ENCODE peak calls at places on chromosomes 5 and 9, in five cellular contexts. One of them, this sample, is unnamed.

GRCh38 chr5:96565843-96566242 is 96.3 kb upstream of the CAST start:
- DNase-seq in fibroblast of pulmonary artery: peak; percentile 83
- DNase-seq in adipocyte: peak; percentile 80
- DNase-seq in activated naive CD4-positive, alpha-beta T cell treated with anti-CD3 and anti-CD28 coated beads, Interleukin-2, amount 10 ng/mL, durations not matched to agents 7 days and 5 days: no peak
- DNase-seq in HEK293T: no peak
- DNase-seq in this sample: peak; percentile 13

GRCh38 chr5:125552486-125552885 is 806.0 kb upstream of the ZNF608 start:
- DNase-seq in fibroblast of pulmonary artery: no peak
- DNase-seq in adipocyte: no peak
- DNase-seq in HEK293T: no peak
- DNase-seq in activated naive CD4-positive, alpha-beta T cell treated with anti-CD3 and anti-CD28 coated beads, Interleukin-2, amount 10 ng/mL, durations not matched to agents 7 days and 5 days: no peak
- DNase-seq in this sample: no peak

GRCh38 chr5:115124741-115125140 is 45.0 kb downstream of the TRIM36 start:
- DNase-seq in fibroblast of pulmonary artery: no peak
- DNase-seq in activated naive CD4-positive, alpha-beta T cell treated with anti-CD3 and anti-CD28 coated beads, Interleukin-2, amount 10 ng/mL, durations not matched to agents 7 days and 5 days: no peak
- DNase-seq in HEK293T: no peak
- DNase-seq in adipocyte: no peak
- DNase-seq in this sample: no peak

GRCh38 chr5:135569755-135570452 is 8.9 kb downstream of the CXCL14 start:
- DNase-seq in activated naive CD4-positive, alpha-beta T cell treated with anti-CD3 and anti-CD28 coated beads, Interleukin-2, amount 10 ng/mL, durations not matched to agents 7 days and 5 days: no peak
- DNase-seq in HEK293T: peak; percentile 72
- DNase-seq in adipocyte: peak; percentile 32
- DNase-seq in fibroblast of pulmonary artery: peak; percentile 49
- DNase-seq in this sample: peak; percentile 64

GRCh38 chr5:103234239-103234975 is 24.2 kb upstream of the MACIR start:
- DNase-seq in HEK293T: no peak
- DNase-seq in adipocyte: peak; percentile 43
- DNase-seq in activated naive CD4-positive, alpha-beta T cell treated with anti-CD3 and anti-CD28 coated beads, Interleukin-2, amount 10 ng/mL, durations not matched to agents 7 days and 5 days: no peak
- DNase-seq in fibroblast of pulmonary artery: peak; percentile 62
- DNase-seq in this sample: no peak

GRCh38 chr9:69946800-69947437 is 96.7 kb upstream of the MAMDC2 start:
- DNase-seq in HEK293T: no peak
- DNase-seq in fibroblast of pulmonary artery: peak; percentile 91
- DNase-seq in activated naive CD4-positive, alpha-beta T cell treated with anti-CD3 and anti-CD28 coated beads, Interleukin-2, amount 10 ng/mL, durations not matched to agents 7 days and 5 days: no peak
- DNase-seq in adipocyte: peak; percentile 88
- DNase-seq in this sample: no peak

GRCh38 chr5:109830955-109831502 is 141.3 kb downstream of the MAN2A1 start:
- DNase-seq in fibroblast of pulmonary artery: no peak
- DNase-seq in activated naive CD4-positive, alpha-beta T cell treated with anti-CD3 and anti-CD28 coated beads, Interleukin-2, amount 10 ng/mL, durations not matched to agents 7 days and 5 days: no peak
- DNase-seq in HEK293T: no peak
- DNase-seq in adipocyte: no peak
- DNase-seq in this sample: no peak

GRCh38 chr9:100443781-100444768 is 17.1 kb downstream of the MSANTD3 start:
- DNase-seq in activated naive CD4-positive, alpha-beta T cell treated with anti-CD3 and anti-CD28 coated beads, Interleukin-2, amount 10 ng/mL, durations not matched to agents 7 days and 5 days: no peak
- DNase-seq in fibroblast of pulmonary artery: peak; percentile 45
- DNase-seq in adipocyte: peak; percentile 42
- DNase-seq in HEK293T: no peak
- DNase-seq in this sample: no peak

GRCh38 chr9:137556069-137556838 is 4.6 kb downstream of the MRPL41 start:
- DNase-seq in activated naive CD4-positive, alpha-beta T cell treated with anti-CD3 and anti-CD28 coated beads, Interleukin-2, amount 10 ng/mL, durations not matched to agents 7 days and 5 days: no peak
- DNase-seq in fibroblast of pulmonary artery: peak; percentile 15
- DNase-seq in adipocyte: no peak
- DNase-seq in HEK293T: no peak
- DNase-seq in this sample: no peak

GRCh38 chr5:98786178-98786853 is 12.9 kb downstream of the RGMB start:
- DNase-seq in HEK293T: no peak
- DNase-seq in fibroblast of pulmonary artery: peak; percentile 36
- DNase-seq in activated naive CD4-positive, alpha-beta T cell treated with anti-CD3 and anti-CD28 coated beads, Interleukin-2, amount 10 ng/mL, durations not matched to agents 7 days and 5 days: no peak
- DNase-seq in adipocyte: peak; percentile 71
- DNase-seq in this sample: no peak

GRCh38 chr9:125180876-125181275 is 8.7 kb downstream of the PPP6C start:
- DNase-seq in activated naive CD4-positive, alpha-beta T cell treated with anti-CD3 and anti-CD28 coated beads, Interleukin-2, amount 10 ng/mL, durations not matched to agents 7 days and 5 days: no peak
- DNase-seq in HEK293T: no peak
- DNase-seq in adipocyte: no peak
- DNase-seq in fibroblast of pulmonary artery: no peak
- DNase-seq in this sample: no peak

GRCh38 chr9:33403941-33404781 is 1.8 kb upstream of the AQP7 start:
- DNase-seq in activated naive CD4-positive, alpha-beta T cell treated with anti-CD3 and anti-CD28 coated beads, Interleukin-2, amount 10 ng/mL, durations not matched to agents 7 days and 5 days: no peak
- DNase-seq in fibroblast of pulmonary artery: no peak
- DNase-seq in HEK293T: no peak
- DNase-seq in adipocyte: no peak
- DNase-seq in this sample: no peak

GRCh38 chr5:172878585-172879433 is 44.8 kb downstream of the ERGIC1 start:
- DNase-seq in fibroblast of pulmonary artery: no peak
- DNase-seq in adipocyte: peak; percentile 67
- DNase-seq in activated naive CD4-positive, alpha-beta T cell treated with anti-CD3 and anti-CD28 coated beads, Interleukin-2, amount 10 ng/mL, durations not matched to agents 7 days and 5 days: no peak
- DNase-seq in HEK293T: no peak
- DNase-seq in this sample: no peak

GRCh38 chr9:109244179-109245132 is 76.4 kb downstream of the EPB41L4B start:
- DNase-seq in adipocyte: peak; percentile 86
- DNase-seq in fibroblast of pulmonary artery: peak; percentile 76
- DNase-seq in HEK293T: peak; percentile 79
- DNase-seq in activated naive CD4-positive, alpha-beta T cell treated with anti-CD3 and anti-CD28 coated beads, Interleukin-2, amount 10 ng/mL, durations not matched to agents 7 days and 5 days: peak; percentile 80
- DNase-seq in this sample: peak; percentile 76

GRCh38 chr9:89426389-89426961 is 71.4 kb downstream of the SEMA4D start:
- DNase-seq in fibroblast of pulmonary artery: no peak
- DNase-seq in HEK293T: no peak
- DNase-seq in adipocyte: no peak
- DNase-seq in activated naive CD4-positive, alpha-beta T cell treated with anti-CD3 and anti-CD28 coated beads, Interleukin-2, amount 10 ng/mL, durations not matched to agents 7 days and 5 days: peak; percentile 53
- DNase-seq in this sample: no peak

GRCh38 chr9:26077860-26078259 is 399.6 kb upstream of the TUSC1 start:
- DNase-seq in HEK293T: no peak
- DNase-seq in adipocyte: no peak
- DNase-seq in fibroblast of pulmonary artery: no peak
- DNase-seq in activated naive CD4-positive, alpha-beta T cell treated with anti-CD3 and anti-CD28 coated beads, Interleukin-2, amount 10 ng/mL, durations not matched to agents 7 days and 5 days: no peak
- DNase-seq in this sample: peak; percentile 0

GRCh38 chr5:150298701-150299451 is 3.8 kb downstream of the ARSI start:
- DNase-seq in adipocyte: peak; percentile 91
- DNase-seq in activated naive CD4-positive, alpha-beta T cell treated with anti-CD3 and anti-CD28 coated beads, Interleukin-2, amount 10 ng/mL, durations not matched to agents 7 days and 5 days: no peak
- DNase-seq in fibroblast of pulmonary artery: peak; percentile 89
- DNase-seq in HEK293T: no peak
- DNase-seq in this sample: no peak

GRCh38 chr5:175824621-175825020 is 46.8 kb upstream of the CPLX2 start:
- DNase-seq in HEK293T: no peak
- DNase-seq in activated naive CD4-positive, alpha-beta T cell treated with anti-CD3 and anti-CD28 coated beads, Interleukin-2, amount 10 ng/mL, durations not matched to agents 7 days and 5 days: no peak
- DNase-seq in adipocyte: no peak
- DNase-seq in fibroblast of pulmonary artery: no peak
- DNase-seq in this sample: no peak

GRCh38 chr5:159208508-159209437 is 580 bp downstream of the RNF145 start:
- DNase-seq in activated naive CD4-positive, alpha-beta T cell treated with anti-CD3 and anti-CD28 coated beads, Interleukin-2, amount 10 ng/mL, durations not matched to agents 7 days and 5 days: peak; percentile 42
- DNase-seq in adipocyte: peak; percentile 67
- DNase-seq in fibroblast of pulmonary artery: peak; percentile 46
- DNase-seq in HEK293T: no peak
- DNase-seq in this sample: peak; percentile 46

GRCh38 chr5:35470866-35471265 is 146.8 kb upstream of the SPEF2 start:
- DNase-seq in activated naive CD4-positive, alpha-beta T cell treated with anti-CD3 and anti-CD28 coated beads, Interleukin-2, amount 10 ng/mL, durations not matched to agents 7 days and 5 days: no peak
- DNase-seq in fibroblast of pulmonary artery: peak; percentile 22
- DNase-seq in HEK293T: no peak
- DNase-seq in adipocyte: peak; percentile 45
- DNase-seq in this sample: no peak

GRCh38 chr5:60148356-60148755 is 254.8 kb upstream of the PDE4D start:
- DNase-seq in HEK293T: no peak
- DNase-seq in adipocyte: peak; percentile 48
- DNase-seq in activated naive CD4-positive, alpha-beta T cell treated with anti-CD3 and anti-CD28 coated beads, Interleukin-2, amount 10 ng/mL, durations not matched to agents 7 days and 5 days: no peak
- DNase-seq in fibroblast of pulmonary artery: peak; percentile 15
- DNase-seq in this sample: no peak

GRCh38 chr5:168434746-168435321 is 51.4 kb upstream of the RARS1 start:
- DNase-seq in activated naive CD4-positive, alpha-beta T cell treated with anti-CD3 and anti-CD28 coated beads, Interleukin-2, amount 10 ng/mL, durations not matched to agents 7 days and 5 days: no peak
- DNase-seq in adipocyte: peak; percentile 15
- DNase-seq in HEK293T: no peak
- DNase-seq in fibroblast of pulmonary artery: peak; percentile 17
- DNase-seq in this sample: no peak

GRCh38 chr9:14532716-14533115 is 160.5 kb downstream of the ZDHHC21 start:
- DNase-seq in HEK293T: no peak
- DNase-seq in fibroblast of pulmonary artery: no peak
- DNase-seq in activated naive CD4-positive, alpha-beta T cell treated with anti-CD3 and anti-CD28 coated beads, Interleukin-2, amount 10 ng/mL, durations not matched to agents 7 days and 5 days: no peak
- DNase-seq in adipocyte: peak; percentile 24
- DNase-seq in this sample: no peak

GRCh38 chr5:5009240-5009639 is 130.9 kb upstream of the ADAMTS16 start:
- DNase-seq in activated naive CD4-positive, alpha-beta T cell treated with anti-CD3 and anti-CD28 coated beads, Interleukin-2, amount 10 ng/mL, durations not matched to agents 7 days and 5 days: no peak
- DNase-seq in adipocyte: no peak
- DNase-seq in HEK293T: no peak
- DNase-seq in fibroblast of pulmonary artery: no peak
- DNase-seq in this sample: no peak